ENCODE peak calls at places on chromosomes 1 and 21, in four cellular contexts. Q is CD8-positive, alpha-beta memory T cell; U is heart left ventricle; B is mammary epithelial cell. K is an unnamed sample.

GRCh38 chr1:31548518-31548898 is 27.8 kb upstream of the TINAGL1 start:
- DNase-seq in U (no peak), B (peak; percentile 88), Q (no peak), K (no peak)

GRCh38 chr1:50878434-50878833 is 81.6 kb downstream of the FAF1 start:
- DNase-seq in U (no peak), Q (no peak), B (no peak), K (no peak)

GRCh38 chr1:14642712-14643111 is 44.2 kb downstream of the KAZN start:
- DNase-seq in B (no peak), Q (no peak), U (no peak), K (no peak)

GRCh38 chr21:33734818-33735217 is 92.5 kb downstream of the ITSN1 start:
- DNase-seq in B (no peak), Q (no peak), U (no peak), K (no peak)

GRCh38 chr1:112265946-112266345 is 130.1 kb upstream of the CTTNBP2NL start:
- DNase-seq in B (no peak), Q (no peak), U (no peak), K (no peak)

GRCh38 chr1:8860738-8861516 is 17.6 kb downstream of the ENO1 start:
- DNase-seq in U (no peak), Q (no peak), B (no peak), K (no peak)

GRCh38 chr1:108615544-108615943 is 45.3 kb downstream of the HENMT1 start:
- DNase-seq in B (no peak), U (no peak), Q (no peak), K (no peak)

GRCh38 chr1:185539277-185539943 is 194.8 kb upstream of the HMCN1 start:
- DNase-seq in Q (no peak), U (no peak), B (no peak), K (no peak)

GRCh38 chr1:15151377-15151806 is 2.2 kb upstream of the TMEM51 start:
- DNase-seq in B (no peak), U (no peak), Q (no peak), K (no peak)

GRCh38 chr21:38649120-38649519 is 150.8 kb upstream of the ERG start:
- DNase-seq in B (no peak), U (no peak), Q (no peak), K (no peak)

GRCh38 chr1:154420172-154420571 is 15.0 kb downstream of the IL6R start:
- DNase-seq in Q (no peak), B (peak; percentile 71), U (peak; percentile 84), K (peak; percentile 91)

GRCh38 chr1:151612506-151613274 is 840 bp downstream of the SNX27 start:
- DNase-seq in B (peak; percentile 25), Q (peak; percentile 34), U (peak; percentile 47), K (peak; percentile 69)

GRCh38 chr21:42959754-42960153 is 14.6 kb upstream of the PKNOX1 start:
- DNase-seq in Q (no peak), B (no peak), U (no peak), K (no peak)

GRCh38 chr1:43830802-43831201 is 102.8 kb upstream of the ARTN start:
- DNase-seq in U (no peak), Q (no peak), B (no peak), K (no peak)

GRCh38 chr1:33099290-33100118 is 18.6 kb downstream of the AZIN2 start:
- DNase-seq in Q (peak; percentile 80), U (peak; percentile 49), B (peak; percentile 100), K (peak; percentile 56)

GRCh38 chr1:30763654-30764248 is 6.2 kb upstream of the LAPTM5 start:
- DNase-seq in B (no peak), U (no peak), Q (no peak), K (peak; percentile 66)

GRCh38 chr1:64913361-64914015 is 52.9 kb downstream of the JAK1 start:
- DNase-seq in U (no peak), Q (no peak), B (no peak), K (no peak)

GRCh38 chr1:64912191-64912590 is 54.2 kb downstream of the JAK1 start:
- DNase-seq in B (no peak), U (no peak), Q (no peak), K (no peak)

GRCh38 chr1:64909021-64909420 is 57.3 kb downstream of the JAK1 start:
- DNase-seq in B (no peak), U (no peak), Q (no peak), K (peak; percentile 61)

GRCh38 chr1:64908567-64908966 is 57.8 kb downstream of the JAK1 start:
- DNase-seq in Q (no peak), B (no peak), U (no peak), K (no peak)

DNA sequence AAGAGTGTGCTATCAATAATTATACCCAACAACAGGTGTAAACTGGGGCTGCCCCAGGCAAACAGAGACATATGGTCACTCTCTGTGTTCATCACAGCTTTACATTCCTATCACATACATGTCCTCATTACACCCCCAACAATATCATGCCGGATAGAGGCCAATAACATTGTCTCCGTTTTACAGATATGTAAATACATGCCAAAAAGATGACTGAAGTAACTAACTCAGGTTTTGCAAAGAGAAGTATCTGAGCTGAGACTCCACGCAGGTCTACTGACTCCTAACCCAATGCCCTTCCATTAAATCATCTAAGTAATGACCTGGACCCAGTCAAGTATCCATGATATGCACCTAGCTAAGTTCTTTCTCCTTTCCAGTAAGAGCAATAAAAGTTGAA is 55.0 kb downstream of the JAK1 start:
- DNase-seq in Q (no peak), U (no peak), B (no peak), K (no peak)
- H3K4me1 ChIP-seq in Q (peaks cover 92% of the 10 kb centered on the region), U (peaks cover 23% of the 10 kb centered on the region), B (peaks cover 14% of the 10 kb centered on the region), K (peaks cover 9% of the 10 kb centered on the region)

DNA sequence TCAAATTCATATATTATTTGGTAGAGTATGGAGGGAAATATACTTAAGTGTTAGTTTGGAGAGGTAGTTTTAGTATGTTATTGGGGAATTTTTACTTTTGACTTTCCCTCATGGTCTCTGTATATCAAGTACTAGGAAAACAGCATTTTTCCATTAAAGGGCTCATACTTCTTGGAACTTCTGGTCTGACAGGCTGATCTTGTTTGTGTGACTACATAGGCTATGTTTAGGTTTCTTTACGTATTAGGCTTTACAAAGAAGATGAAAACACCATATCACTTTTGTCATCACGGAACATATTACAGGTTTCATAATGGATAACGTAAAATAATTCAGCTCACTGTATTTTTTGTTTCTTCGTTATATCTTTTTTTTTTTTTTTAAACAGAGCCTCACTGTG is 30.8 kb downstream of the POU2F1 start:
- DNase-seq in U (no peak), B (no peak), Q (no peak), K (no peak)
- H3K4me1 ChIP-seq in U (no peaks in the 10 kb centered on the region), B (no peaks in the 10 kb centered on the region), Q (no peaks in the 10 kb centered on the region), K (peaks cover 6% of the 10 kb centered on the region)

GRCh38 chr1:39396671-39397070 is 94.8 kb upstream of the BMP8A start:
- DNase-seq in B (no peak), Q (no peak), U (no peak), K (no peak)
- H3K4me1 ChIP-seq in B (peaks cover 75% of the 10 kb centered on the region), Q (peaks cover 40% of the 10 kb centered on the region), U (peaks cover 48% of the 10 kb centered on the region), K (peaks cover 31% of the 10 kb centered on the region)

DNA sequence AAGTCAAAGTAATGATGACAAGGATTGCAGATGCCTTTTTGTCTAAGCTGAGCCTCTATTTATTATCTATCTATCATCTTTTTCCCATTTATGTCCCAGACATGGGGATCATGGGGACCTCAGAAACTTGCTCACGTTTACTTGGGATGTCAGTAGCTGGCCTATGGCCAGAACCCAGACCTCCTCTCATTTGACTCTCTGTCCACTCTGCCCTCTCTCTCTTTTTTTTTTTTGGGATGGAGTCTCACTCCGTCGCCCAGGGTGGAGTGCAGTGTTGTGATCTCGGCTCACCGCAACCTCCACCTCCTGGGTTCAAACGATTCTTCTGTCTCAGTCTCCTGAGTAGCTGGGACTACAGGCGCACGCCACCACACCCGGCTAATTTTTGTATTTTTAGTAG is 3.7 kb upstream of the ID3 start:
- DNase-seq in Q (no peak), U (no peak), B (no peak), K (no peak)
- H3K4me1 ChIP-seq in Q (peaks cover 26% of the 10 kb centered on the region), U (peaks cover 15% of the 10 kb centered on the region), B (peaks cover 16% of the 10 kb centered on the region), K (peaks cover 9% of the 10 kb centered on the region)

GRCh38 chr1:41320860-41321259 is 40.4 kb upstream of the FOXO6 start:
- DNase-seq in Q (no peak), U (no peak), B (no peak), K (no peak)

GRCh38 chr1:41321277-41321676 is 40.0 kb upstream of the FOXO6 start:
- DNase-seq in B (no peak), Q (no peak), U (no peak), K (no peak)

GRCh38 chr1:41323243-41323642 is 38.0 kb upstream of the FOXO6 start:
- DNase-seq in B (peak; percentile 68), U (no peak), Q (no peak), K (no peak)

GRCh38 chr1:41322101-41322661 is 39.1 kb upstream of the FOXO6 start:
- DNase-seq in U (no peak), Q (no peak), B (no peak), K (no peak)

DNA sequence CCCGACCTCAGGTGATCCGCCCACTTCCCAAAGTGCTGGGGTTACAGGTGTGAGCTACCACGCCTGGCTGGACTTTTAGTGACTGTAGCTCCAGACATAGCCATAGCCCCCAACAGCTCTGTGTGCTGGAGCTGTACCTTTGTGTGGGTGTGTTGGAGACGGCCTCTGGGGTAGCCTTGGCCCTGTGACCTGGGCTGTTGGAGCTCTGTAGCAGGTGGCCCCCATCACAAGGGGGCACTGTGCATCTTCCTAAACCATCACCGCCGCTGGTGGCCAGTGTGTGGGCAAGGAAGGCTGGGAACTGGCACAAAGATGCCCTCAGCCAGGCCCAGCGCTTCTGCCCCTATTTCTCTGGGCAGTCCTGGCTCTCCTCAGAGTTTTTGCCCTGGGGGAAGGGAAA is 38.4 kb upstream of the FOXO6 start:
- DNase-seq in B (peak; percentile 45), U (peak; percentile 41), Q (no peak), K (peak; percentile 72)
- H3K4me1 ChIP-seq in B (peaks cover 11% of the 10 kb centered on the region), U (peaks cover 13% of the 10 kb centered on the region), Q (no peaks in the 10 kb centered on the region), K (peaks cover 3% of the 10 kb centered on the region)

GRCh38 chr1:27627051-27627450 is 7.9 kb downstream of the FGR start:
- DNase-seq in Q (no peak), U (no peak), B (no peak), K (no peak)

GRCh38 chr1:27632387-27633297 is 2.3 kb downstream of the FGR start:
- DNase-seq in Q (no peak), U (no peak), B (no peak), K (no peak)

GRCh38 chr1:27626031-27626935 is 8.7 kb downstream of the FGR start:
- DNase-seq in B (no peak), Q (no peak), U (no peak), K (no peak)

GRCh38 chr1:27630859-27631491 is 4.0 kb downstream of the FGR start:
- DNase-seq in U (peak; percentile 57), B (no peak), Q (no peak), K (peak; percentile 67)

DNA sequence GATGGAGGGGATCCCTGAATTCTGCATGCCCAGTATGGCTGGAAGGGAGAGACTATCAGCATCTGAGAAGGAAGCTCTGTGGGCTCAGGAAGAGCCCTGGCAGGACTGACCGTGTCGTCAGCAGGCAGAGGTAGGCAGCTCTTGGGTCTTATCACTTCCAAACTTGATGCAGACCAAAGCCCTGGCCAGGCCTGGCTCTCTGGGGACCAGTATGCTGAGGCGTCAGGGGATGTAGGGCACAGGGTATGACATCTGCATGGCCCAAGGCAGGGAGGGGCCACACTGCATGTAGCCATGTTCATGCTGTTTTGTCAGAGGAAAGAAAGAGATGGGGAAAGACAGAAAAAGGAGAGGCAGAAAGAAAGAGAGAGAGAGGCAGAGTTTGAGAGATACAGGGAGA is 6.3 kb downstream of the FGR start:
- DNase-seq in U (no peak), Q (no peak), B (no peak), K (no peak)
- H3K4me1 ChIP-seq in U (peaks cover 28% of the 10 kb centered on the region), Q (peaks cover 72% of the 10 kb centered on the region), B (peaks cover 25% of the 10 kb centered on the region), K (peaks cover 19% of the 10 kb centered on the region)

K was measured in right cardiac atrium.